ENCODE peak calls at places on chromosomes 11 and 22, in nine cellular contexts. One of them, this sample, is unnamed.

GRCh38 chr22:47628477-47629272 is 866.2 kb downstream of the TBC1D22A start:
- DNase-seq in endodermal cell: no peak
- DNase-seq in bronchial epithelial cell: no peak
- DNase-seq in CD8-positive, alpha-beta T cell: no peak
- DNase-seq in psoas muscle: no peak
- DNase-seq in HL-60: no peak
- DNase-seq in brain microvascular endothelial cell: no peak
- DNase-seq in adrenal gland: peak
- DNase-seq in sigmoid colon: no peak
- DNase-seq in this sample: no peak

GRCh38 chr11:109752212-109752825 is 330.3 kb downstream of the C11orf87 start:
- DNase-seq in bronchial epithelial cell: no peak
- DNase-seq in HL-60: no peak
- DNase-seq in psoas muscle: no peak
- DNase-seq in adrenal gland: no peak
- DNase-seq in CD8-positive, alpha-beta T cell: no peak
- DNase-seq in brain microvascular endothelial cell: no peak
- DNase-seq in endodermal cell: no peak
- DNase-seq in sigmoid colon: no peak
- DNase-seq in this sample: no peak

GRCh38 chr11:66157182-66157864 is 87.3 kb downstream of the PACS1 start:
- DNase-seq in CD8-positive, alpha-beta T cell: no peak
- DNase-seq in brain microvascular endothelial cell: no peak
- DNase-seq in endodermal cell: no peak
- DNase-seq in psoas muscle: no peak
- DNase-seq in sigmoid colon: no peak
- DNase-seq in adrenal gland: no peak
- DNase-seq in bronchial epithelial cell: peak
- DNase-seq in HL-60: no peak
- DNase-seq in this sample: no peak

GRCh38 chr11:86177319-86177718 is 67.2 kb upstream of the EED start:
- DNase-seq in psoas muscle: no peak
- DNase-seq in bronchial epithelial cell: no peak
- DNase-seq in HL-60: no peak
- DNase-seq in brain microvascular endothelial cell: no peak
- DNase-seq in CD8-positive, alpha-beta T cell: no peak
- DNase-seq in sigmoid colon: no peak
- DNase-seq in adrenal gland: no peak
- DNase-seq in endodermal cell: no peak
- DNase-seq in this sample: no peak

GRCh38 chr11:117670924-117671323 is 126.1 kb downstream of the DSCAML1 start:
- DNase-seq in brain microvascular endothelial cell: no peak
- DNase-seq in CD8-positive, alpha-beta T cell: no peak
- DNase-seq in endodermal cell: peak
- DNase-seq in adrenal gland: no peak
- DNase-seq in bronchial epithelial cell: no peak
- DNase-seq in sigmoid colon: no peak
- DNase-seq in psoas muscle: no peak
- DNase-seq in HL-60: no peak
- DNase-seq in this sample: no peak

GRCh38 chr11:70713988-70714665 is 315.8 kb downstream of the CTTN start:
- DNase-seq in sigmoid colon: no peak
- DNase-seq in endodermal cell: peak
- DNase-seq in psoas muscle: no peak
- DNase-seq in brain microvascular endothelial cell: no peak
- DNase-seq in HL-60: no peak
- DNase-seq in adrenal gland: no peak
- DNase-seq in bronchial epithelial cell: no peak
- DNase-seq in CD8-positive, alpha-beta T cell: no peak
- DNase-seq in this sample: no peak

GRCh38 chr11:113874920-113875413 is 405 bp downstream of the USP28 start:
- DNase-seq in brain microvascular endothelial cell: peak
- DNase-seq in endodermal cell: no peak
- DNase-seq in psoas muscle: no peak
- DNase-seq in bronchial epithelial cell: peak
- DNase-seq in CD8-positive, alpha-beta T cell: peak
- DNase-seq in adrenal gland: no peak
- DNase-seq in HL-60: no peak
- DNase-seq in sigmoid colon: no peak
- DNase-seq in this sample: no peak

GRCh38 chr11:113440816-113441215 is 34.4 kb downstream of the DRD2 start:
- DNase-seq in HL-60: no peak
- DNase-seq in endodermal cell: no peak
- DNase-seq in CD8-positive, alpha-beta T cell: no peak
- DNase-seq in bronchial epithelial cell: no peak
- DNase-seq in psoas muscle: no peak
- DNase-seq in sigmoid colon: no peak
- DNase-seq in brain microvascular endothelial cell: no peak
- DNase-seq in adrenal gland: no peak
- DNase-seq in this sample: no peak

GRCh38 chr11:118406599-118407166 is 5.3 kb downstream of the ATP5MG start:
- DNase-seq in sigmoid colon: no peak
- DNase-seq in brain microvascular endothelial cell: peak
- DNase-seq in HL-60: no peak
- DNase-seq in endodermal cell: no peak
- DNase-seq in psoas muscle: no peak
- DNase-seq in adrenal gland: no peak
- DNase-seq in bronchial epithelial cell: no peak
- DNase-seq in CD8-positive, alpha-beta T cell: no peak
- DNase-seq in this sample: no peak

GRCh38 chr11:102268985-102269470 is 48.3 kb upstream of the BIRC3 start:
- DNase-seq in CD8-positive, alpha-beta T cell: no peak
- DNase-seq in sigmoid colon: no peak
- DNase-seq in endodermal cell: peak
- DNase-seq in HL-60: no peak
- DNase-seq in adrenal gland: no peak
- DNase-seq in bronchial epithelial cell: no peak
- DNase-seq in brain microvascular endothelial cell: no peak
- DNase-seq in psoas muscle: no peak
- DNase-seq in this sample: no peak

GRCh38 chr11:102267602-102268001 is 49.7 kb upstream of the BIRC3 start:
- DNase-seq in sigmoid colon: no peak
- DNase-seq in adrenal gland: no peak
- DNase-seq in brain microvascular endothelial cell: peak
- DNase-seq in HL-60: no peak
- DNase-seq in psoas muscle: no peak
- DNase-seq in endodermal cell: no peak
- DNase-seq in bronchial epithelial cell: peak
- DNase-seq in CD8-positive, alpha-beta T cell: no peak
- DNase-seq in this sample: no peak

GRCh38 chr11:102269927-102270326 is 47.4 kb upstream of the BIRC3 start:
- DNase-seq in HL-60: no peak
- DNase-seq in adrenal gland: no peak
- DNase-seq in sigmoid colon: no peak
- DNase-seq in brain microvascular endothelial cell: peak
- DNase-seq in CD8-positive, alpha-beta T cell: no peak
- DNase-seq in endodermal cell: no peak
- DNase-seq in bronchial epithelial cell: peak
- DNase-seq in psoas muscle: no peak
- DNase-seq in this sample: no peak

GRCh38 chr11:102266111-102266510 is 51.2 kb upstream of the BIRC3 start:
- DNase-seq in psoas muscle: no peak
- DNase-seq in CD8-positive, alpha-beta T cell: no peak
- DNase-seq in adrenal gland: no peak
- DNase-seq in brain microvascular endothelial cell: no peak
- DNase-seq in endodermal cell: no peak
- DNase-seq in sigmoid colon: no peak
- DNase-seq in bronchial epithelial cell: no peak
- DNase-seq in HL-60: no peak
- DNase-seq in this sample: no peak

DNA sequence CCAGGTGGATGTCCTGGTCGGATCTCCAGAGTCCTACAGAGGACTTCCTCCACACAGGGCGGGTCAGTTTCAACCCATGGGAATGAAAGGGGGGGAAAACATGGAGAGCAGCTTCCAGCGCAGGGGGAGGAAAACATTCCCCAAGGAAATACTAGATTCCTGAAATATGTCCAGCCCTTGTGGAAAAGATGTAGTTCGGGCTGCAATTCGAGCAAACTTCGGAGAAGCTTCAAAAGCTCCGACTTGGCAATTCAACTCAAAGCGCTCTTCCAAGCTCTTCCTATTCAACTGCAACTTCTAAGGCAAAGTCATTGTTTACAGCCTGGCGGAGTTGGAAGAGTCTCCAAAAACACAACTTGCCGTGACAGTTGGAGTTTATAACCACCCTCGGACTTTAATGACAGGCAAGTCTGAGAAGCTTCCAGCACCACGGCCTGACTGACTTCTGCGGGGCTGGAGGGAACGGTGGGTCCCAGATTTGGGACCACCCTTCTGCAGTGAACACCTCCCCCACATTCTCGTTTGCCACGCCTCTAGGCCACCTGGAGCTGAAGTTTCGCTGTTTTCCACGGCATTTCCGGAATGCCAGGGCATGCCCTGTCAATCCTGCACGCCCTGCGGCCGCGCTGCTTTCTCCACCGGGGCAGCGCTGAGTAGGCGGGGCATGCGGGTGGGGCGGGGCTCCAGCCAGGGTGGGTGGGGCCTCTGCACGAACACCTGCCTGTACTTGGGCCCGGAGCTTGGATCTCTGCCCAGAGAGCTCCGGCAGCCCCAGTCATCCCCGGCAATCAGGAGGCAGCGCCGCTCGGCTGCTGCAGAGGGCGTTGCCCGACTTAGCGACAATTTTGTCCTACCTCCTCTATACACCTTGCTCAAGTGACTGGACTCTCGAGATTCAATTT is 49.0 kb upstream of the BIRC3 start:
- DNase-seq in bronchial epithelial cell: peak
- DNase-seq in sigmoid colon: peak
- DNase-seq in brain microvascular endothelial cell: peak
- DNase-seq in adrenal gland: peak
- DNase-seq in endodermal cell: peak
- DNase-seq in CD8-positive, alpha-beta T cell: peak
- DNase-seq in psoas muscle: peak
- DNase-seq in HL-60: no peak
- DNase-seq in this sample: peak
- TF ChIP-seq CTCF in bronchial epithelial cell: peak
- TF ChIP-seq CTCF in sigmoid colon: no peak
- TF ChIP-seq CTCF in brain microvascular endothelial cell: peak
- TF ChIP-seq CTCF in adrenal gland: peak
- TF ChIP-seq CTCF in endodermal cell: peak
- TF ChIP-seq CTCF in CD8-positive, alpha-beta T cell: no peak
- TF ChIP-seq CTCF in psoas muscle: peak
- TF ChIP-seq CTCF in HL-60: no peak
- TF ChIP-seq CTCF in this sample: peak

DNA sequence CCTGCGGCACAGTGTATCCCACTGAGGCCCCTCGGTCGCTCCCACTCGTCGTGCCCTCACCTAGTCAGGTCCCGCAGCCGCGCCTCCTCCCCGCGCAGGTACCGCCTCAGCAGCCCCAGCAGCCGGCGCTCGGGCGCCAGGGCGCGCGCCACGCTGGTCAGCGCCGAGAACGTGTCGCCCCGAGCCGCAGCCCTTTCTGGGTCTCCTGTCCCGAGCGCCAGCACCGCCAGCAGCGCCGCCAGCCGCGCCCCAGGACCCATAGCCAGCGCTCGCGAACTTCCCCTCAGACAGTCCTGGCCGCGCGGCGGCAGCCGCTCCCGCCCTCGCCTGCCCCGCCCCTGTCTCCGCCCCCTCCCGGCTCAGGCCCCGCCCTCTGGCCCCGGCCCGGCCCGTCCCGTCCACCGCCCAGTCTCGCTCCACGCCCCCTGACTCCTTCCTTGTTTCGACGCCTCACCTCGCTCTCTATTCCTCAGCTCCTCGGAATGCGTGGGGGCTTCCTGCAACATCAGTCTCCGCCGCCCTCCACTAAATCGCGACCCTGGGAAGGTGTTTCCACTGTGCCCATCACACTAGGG is at the start of gene P4HA3:
- DNase-seq in bronchial epithelial cell: peak
- DNase-seq in HL-60: peak
- DNase-seq in brain microvascular endothelial cell: peak
- DNase-seq in endodermal cell: peak
- DNase-seq in sigmoid colon: peak
- DNase-seq in adrenal gland: peak
- DNase-seq in CD8-positive, alpha-beta T cell: no peak
- DNase-seq in psoas muscle: peak
- DNase-seq in this sample: peak
- TF ChIP-seq CTCF in bronchial epithelial cell: peak
- TF ChIP-seq CTCF in HL-60: no peak
- TF ChIP-seq CTCF in brain microvascular endothelial cell: no peak
- TF ChIP-seq CTCF in endodermal cell: peak
- TF ChIP-seq CTCF in sigmoid colon: no peak
- TF ChIP-seq CTCF in adrenal gland: no peak
- TF ChIP-seq CTCF in CD8-positive, alpha-beta T cell: no peak
- TF ChIP-seq CTCF in psoas muscle: no peak
- TF ChIP-seq CTCF in this sample: no peak

GRCh38 chr22:43228863-43229262 is 41.9 kb upstream of the TTLL12 start:
- DNase-seq in HL-60: no peak
- DNase-seq in brain microvascular endothelial cell: no peak
- DNase-seq in CD8-positive, alpha-beta T cell: no peak
- DNase-seq in psoas muscle: no peak
- DNase-seq in sigmoid colon: no peak
- DNase-seq in endodermal cell: no peak
- DNase-seq in adrenal gland: no peak
- DNase-seq in bronchial epithelial cell: no peak
- DNase-seq in this sample: no peak

GRCh38 chr22:43228330-43228729 is 41.4 kb upstream of the TTLL12 start:
- DNase-seq in CD8-positive, alpha-beta T cell: no peak
- DNase-seq in bronchial epithelial cell: no peak
- DNase-seq in adrenal gland: peak
- DNase-seq in psoas muscle: no peak
- DNase-seq in HL-60: no peak
- DNase-seq in endodermal cell: peak
- DNase-seq in sigmoid colon: no peak
- DNase-seq in brain microvascular endothelial cell: peak
- DNase-seq in this sample: no peak

GRCh38 chr22:43225609-43226008 is 38.7 kb upstream of the TTLL12 start:
- DNase-seq in endodermal cell: no peak
- DNase-seq in psoas muscle: no peak
- DNase-seq in CD8-positive, alpha-beta T cell: no peak
- DNase-seq in bronchial epithelial cell: no peak
- DNase-seq in sigmoid colon: no peak
- DNase-seq in HL-60: no peak
- DNase-seq in adrenal gland: no peak
- DNase-seq in brain microvascular endothelial cell: no peak
- DNase-seq in this sample: no peak

GRCh38 chr22:43227231-43227630 is 40.3 kb upstream of the TTLL12 start:
- DNase-seq in adrenal gland: no peak
- DNase-seq in psoas muscle: no peak
- DNase-seq in CD8-positive, alpha-beta T cell: no peak
- DNase-seq in HL-60: no peak
- DNase-seq in bronchial epithelial cell: no peak
- DNase-seq in brain microvascular endothelial cell: peak
- DNase-seq in endodermal cell: no peak
- DNase-seq in sigmoid colon: no peak
- DNase-seq in this sample: no peak

GRCh38 chr22:43226368-43226979 is 39.5 kb upstream of the TTLL12 start:
- DNase-seq in HL-60: no peak
- DNase-seq in sigmoid colon: no peak
- DNase-seq in bronchial epithelial cell: no peak
- DNase-seq in CD8-positive, alpha-beta T cell: no peak
- DNase-seq in adrenal gland: no peak
- DNase-seq in endodermal cell: peak
- DNase-seq in brain microvascular endothelial cell: peak
- DNase-seq in psoas muscle: no peak
- DNase-seq in this sample: no peak
- TF ChIP-seq CTCF in HL-60: no peak
- TF ChIP-seq CTCF in sigmoid colon: no peak
- TF ChIP-seq CTCF in bronchial epithelial cell: no peak
- TF ChIP-seq CTCF in CD8-positive, alpha-beta T cell: no peak
- TF ChIP-seq CTCF in adrenal gland: no peak
- TF ChIP-seq CTCF in endodermal cell: peak
- TF ChIP-seq CTCF in brain microvascular endothelial cell: peak
- TF ChIP-seq CTCF in psoas muscle: no peak
- TF ChIP-seq CTCF in this sample: no peak

GRCh38 chr11:13487661-13488030 is 8.2 kb downstream of the PTH start:
- DNase-seq in bronchial epithelial cell: peak
- DNase-seq in sigmoid colon: no peak
- DNase-seq in CD8-positive, alpha-beta T cell: no peak
- DNase-seq in psoas muscle: no peak
- DNase-seq in adrenal gland: no peak
- DNase-seq in HL-60: no peak
- DNase-seq in endodermal cell: peak
- DNase-seq in brain microvascular endothelial cell: peak
- DNase-seq in this sample: no peak
- TF ChIP-seq CTCF in bronchial epithelial cell: peak
- TF ChIP-seq CTCF in sigmoid colon: no peak
- TF ChIP-seq CTCF in CD8-positive, alpha-beta T cell: no peak
- TF ChIP-seq CTCF in psoas muscle: no peak
- TF ChIP-seq CTCF in adrenal gland: no peak
- TF ChIP-seq CTCF in HL-60: peak
- TF ChIP-seq CTCF in endodermal cell: peak
- TF ChIP-seq CTCF in brain microvascular endothelial cell: peak
- TF ChIP-seq CTCF in this sample: no peak